ENCODE peak calls at places on chromosomes 11 and 22, in five cellular contexts. H is astrocyte of the cerebellum, G is neural crest cell, R is OCI-LY7, L is ovary. Q is an unnamed sample.

GRCh38 chr11:45285931-45286632 is at the start of gene SYT13:
- DNase-seq in H (no peak), G (peak), R (no peak), L (no peak), Q (no peak)

GRCh38 chr11:33936745-33937612 is 45.1 kb upstream of the LMO2 start:
- DNase-seq in H (peak), G (no peak), R (no peak), L (no peak), Q (no peak)

GRCh38 chr22:24723111-24723510 is 51.4 kb downstream of the PIWIL3 start:
- DNase-seq in H (no peak), G (no peak), R (no peak), L (no peak), Q (no peak)

GRCh38 chr22:36658900-36659299 is 44.7 kb downstream of the CACNG2 start:
- DNase-seq in H (peak), G (no peak), R (no peak), L (no peak), Q (no peak)

GRCh38 chr11:40746282-40746681 is 713.2 kb downstream of the LRRC4C start:
- DNase-seq in H (no peak), G (no peak), R (no peak), L (no peak), Q (no peak)

GRCh38 chr22:17161991-17162390 is 2.9 kb upstream of the HDHD5 start:
- DNase-seq in H (no peak), G (no peak), R (no peak), L (no peak), Q (no peak)

GRCh38 chr11:45933131-45933821 is 10.8 kb downstream of the LARGE2 start:
- DNase-seq in H (peak), G (no peak), R (peak), L (peak), Q (no peak)

GRCh38 chr11:96235725-96236124 is 107.3 kb downstream of the MAML2 start:
- DNase-seq in H (no peak), G (no peak), R (no peak), L (no peak), Q (no peak)

GRCh38 chr11:118401880-118402590 is 629 bp downstream of the ATP5MG start:
- DNase-seq in H (peak), G (no peak), R (no peak), L (no peak), Q (peak)

GRCh38 chr11:71212871-71213559 is 39.4 kb downstream of the SHANK2 start:
- DNase-seq in H (no peak), G (no peak), R (no peak), L (no peak), Q (no peak)

GRCh38 chr22:37768273-37768672 is 39.5 kb upstream of the GCAT start:
- DNase-seq in H (no peak), G (no peak), R (no peak), L (no peak), Q (no peak)
- TF ChIP-seq CTCF in H (peak), G (peak), R (peak), L (no peak), Q (peak)

DNA sequence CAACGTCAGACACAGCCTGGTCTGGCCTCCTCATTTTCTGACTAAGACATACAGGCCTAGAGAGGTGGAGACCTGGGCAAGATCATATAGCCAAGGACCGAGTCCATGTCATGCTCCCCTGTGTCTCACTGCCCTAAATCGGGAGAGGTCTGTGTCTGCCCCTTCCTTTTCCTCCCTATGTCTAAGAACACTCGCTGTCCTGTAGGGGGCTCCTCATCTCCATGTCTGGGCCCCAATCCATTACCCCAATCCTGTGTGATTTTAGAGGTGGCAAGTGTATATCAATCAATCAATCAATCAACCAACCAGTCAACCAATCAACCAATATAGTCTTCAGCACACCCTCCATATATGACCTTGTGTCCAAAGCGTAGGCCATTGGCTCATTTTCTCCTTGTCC is 125.7 kb downstream of the KIRREL3 start:
- DNase-seq in H (no peak), G (no peak), R (peak), L (no peak), Q (no peak)
- TF ChIP-seq CTCF in H (peak), G (no peak), R (peak), L (no peak), Q (peak)

GRCh38 chr22:27692243-27692642 is 109.3 kb downstream of the MN1 start:
- DNase-seq in H (no peak), G (no peak), R (no peak), L (no peak), Q (no peak)
- TF ChIP-seq CTCF in H (peak), G (no peak), R (no peak), L (no peak), Q (no peak)

DNA sequence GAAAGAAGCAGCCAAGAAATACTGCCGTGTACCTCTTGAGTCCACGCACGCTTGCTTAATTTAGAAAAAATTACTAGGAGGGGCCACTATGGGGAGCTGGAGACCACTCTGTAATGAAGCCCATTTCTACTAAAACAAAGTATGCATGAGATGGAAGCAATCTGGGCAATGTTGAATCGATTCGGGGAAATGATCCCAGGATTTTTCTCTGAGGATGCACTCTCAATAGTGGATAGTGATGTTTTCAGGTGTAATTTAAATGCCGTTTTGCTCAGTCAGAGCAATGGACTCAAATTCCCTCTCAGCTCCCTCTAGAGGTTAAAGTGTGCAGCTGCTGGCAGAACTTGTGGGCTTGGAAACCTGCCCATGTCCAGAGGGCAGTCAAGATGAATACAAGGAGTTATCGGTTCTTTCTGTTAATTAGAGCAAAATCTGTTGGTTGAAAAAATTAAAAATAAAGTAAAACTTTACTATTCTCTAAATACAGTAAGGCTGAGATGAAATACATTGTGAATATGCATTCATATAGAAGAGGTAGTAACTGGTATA is 64.1 kb downstream of the ME3 start:
- DNase-seq in H (peak), G (peak), R (peak), L (peak), Q (peak)
- TF ChIP-seq CTCF in H (peak), G (peak), R (peak), L (peak), Q (peak)

DNA sequence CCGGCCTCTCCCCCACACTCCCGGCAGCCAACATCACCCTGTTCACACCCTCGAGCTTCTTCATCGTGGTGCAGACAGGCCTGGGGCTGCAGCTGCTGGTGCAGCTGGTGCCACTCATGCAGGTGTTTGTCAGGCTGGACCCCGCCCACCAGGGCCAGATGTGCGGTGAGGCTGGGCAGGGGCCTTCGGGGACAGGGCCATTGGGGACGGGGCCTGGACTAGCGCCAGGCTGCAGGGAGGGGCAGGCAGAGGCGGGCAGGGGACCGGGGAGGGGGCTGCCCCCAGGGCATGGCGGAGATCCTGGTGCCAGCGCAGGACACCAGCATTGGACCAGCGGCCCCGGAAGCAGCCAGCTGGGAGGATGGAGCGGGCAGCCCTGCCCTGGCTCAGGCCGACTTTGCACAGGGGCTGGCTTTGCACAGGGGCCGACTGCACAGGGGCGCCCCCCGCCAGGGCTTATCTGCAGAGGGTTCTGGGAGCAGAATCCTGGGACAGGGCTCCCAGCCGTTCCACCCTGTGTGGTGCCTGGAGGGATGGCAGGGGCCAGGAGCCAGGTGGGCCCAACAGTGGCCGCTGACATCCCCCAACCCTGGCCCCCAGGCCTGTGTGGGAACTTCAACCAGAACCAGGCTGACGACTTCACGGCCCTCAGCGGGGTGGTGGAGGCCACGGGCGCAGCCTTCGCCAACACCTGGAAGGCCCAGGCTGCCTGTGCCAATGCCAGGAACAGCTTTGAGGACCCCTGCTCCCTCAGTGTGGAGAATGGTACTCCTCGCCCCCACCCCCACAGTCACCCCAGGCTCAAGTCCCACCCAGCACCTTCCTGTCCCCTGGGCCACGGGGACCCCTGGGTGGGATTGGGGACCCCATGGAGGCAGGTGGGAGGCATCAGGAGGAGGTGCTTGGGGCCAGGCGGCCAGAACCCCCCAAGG is 8.8 kb downstream of the MUC5B start:
- DNase-seq in H (no peak), G (no peak), R (no peak), L (no peak), Q (no peak)
- TF ChIP-seq CTCF in H (no peak), G (no peak), R (no peak), L (no peak), Q (no peak)

DNA sequence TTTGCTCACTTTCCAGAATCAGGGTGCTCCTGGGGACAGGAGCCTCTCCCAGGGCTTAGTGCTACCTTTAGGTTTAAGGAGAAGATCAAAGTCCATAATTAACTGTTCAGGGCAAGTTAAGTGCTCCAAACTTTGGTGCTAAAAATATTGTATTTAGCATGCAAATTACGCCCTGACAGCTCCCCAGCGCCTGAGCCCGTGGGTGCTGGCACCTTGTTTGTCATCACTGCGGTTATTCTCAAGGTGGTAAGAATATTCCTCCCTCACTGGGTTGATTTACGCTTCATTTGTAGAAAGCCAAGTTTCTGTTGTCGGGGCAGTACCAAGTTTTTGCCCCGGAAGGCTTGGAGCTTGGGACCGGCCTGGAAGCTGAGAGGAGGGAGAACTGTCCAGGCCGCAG is 21.3 kb downstream of the ANKK1 start:
- DNase-seq in H (no peak), G (no peak), R (no peak), L (no peak), Q (no peak)
- TF ChIP-seq CTCF in H (no peak), G (no peak), R (no peak), L (no peak), Q (no peak)

GRCh38 chr22:31244943-31245451 is 32.9 kb downstream of the LIMK2 start:
- DNase-seq in H (no peak), G (no peak), R (no peak), L (no peak), Q (no peak)

GRCh38 chr22:31241936-31242335 is 29.8 kb downstream of the LIMK2 start:
- DNase-seq in H (no peak), G (no peak), R (no peak), L (no peak), Q (no peak)

GRCh38 chr22:31244044-31244942 is 32.2 kb downstream of the LIMK2 start:
- DNase-seq in H (peak), G (no peak), R (no peak), L (no peak), Q (peak)

GRCh38 chr22:31241200-31241599 is 29.1 kb downstream of the LIMK2 start:
- DNase-seq in H (no peak), G (no peak), R (no peak), L (no peak), Q (no peak)

DNA sequence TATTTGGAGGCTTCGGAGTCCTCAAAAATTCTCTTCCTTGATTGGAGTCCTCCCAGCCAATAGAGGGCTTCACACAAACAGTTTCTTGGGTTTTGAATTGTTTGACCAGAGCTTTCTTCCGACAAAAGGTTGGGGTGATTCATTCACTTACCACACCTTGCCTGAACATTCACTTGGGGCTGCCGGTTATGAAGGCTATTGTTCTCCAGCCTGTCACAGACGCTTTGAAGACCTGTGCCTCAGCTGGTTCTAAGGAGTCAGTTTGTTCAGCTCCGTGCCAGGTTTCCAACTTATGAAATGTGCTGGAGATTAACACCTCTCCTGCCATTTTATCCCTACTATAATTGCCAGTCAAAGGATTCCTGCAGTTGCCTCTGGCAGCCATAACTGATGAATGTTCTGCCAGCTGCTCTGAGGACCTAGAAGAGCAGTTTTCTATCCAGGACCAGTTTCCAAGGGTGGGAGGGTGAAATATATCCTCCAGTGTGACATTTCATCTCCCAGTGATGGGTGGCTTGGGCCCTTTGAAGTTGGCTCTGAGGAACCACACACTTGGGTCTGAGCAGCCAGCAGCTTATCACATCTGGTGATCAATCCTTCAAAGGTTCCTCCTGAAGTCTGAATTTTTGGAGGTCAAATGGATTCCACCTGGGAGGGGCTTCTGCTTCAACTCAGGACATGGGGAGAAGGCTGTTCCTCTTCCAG is 31.4 kb downstream of the LIMK2 start:
- DNase-seq in H (no peak), G (no peak), R (no peak), L (no peak), Q (no peak)
- TF ChIP-seq CTCF in H (no peak), G (no peak), R (no peak), L (no peak), Q (no peak)

DNA sequence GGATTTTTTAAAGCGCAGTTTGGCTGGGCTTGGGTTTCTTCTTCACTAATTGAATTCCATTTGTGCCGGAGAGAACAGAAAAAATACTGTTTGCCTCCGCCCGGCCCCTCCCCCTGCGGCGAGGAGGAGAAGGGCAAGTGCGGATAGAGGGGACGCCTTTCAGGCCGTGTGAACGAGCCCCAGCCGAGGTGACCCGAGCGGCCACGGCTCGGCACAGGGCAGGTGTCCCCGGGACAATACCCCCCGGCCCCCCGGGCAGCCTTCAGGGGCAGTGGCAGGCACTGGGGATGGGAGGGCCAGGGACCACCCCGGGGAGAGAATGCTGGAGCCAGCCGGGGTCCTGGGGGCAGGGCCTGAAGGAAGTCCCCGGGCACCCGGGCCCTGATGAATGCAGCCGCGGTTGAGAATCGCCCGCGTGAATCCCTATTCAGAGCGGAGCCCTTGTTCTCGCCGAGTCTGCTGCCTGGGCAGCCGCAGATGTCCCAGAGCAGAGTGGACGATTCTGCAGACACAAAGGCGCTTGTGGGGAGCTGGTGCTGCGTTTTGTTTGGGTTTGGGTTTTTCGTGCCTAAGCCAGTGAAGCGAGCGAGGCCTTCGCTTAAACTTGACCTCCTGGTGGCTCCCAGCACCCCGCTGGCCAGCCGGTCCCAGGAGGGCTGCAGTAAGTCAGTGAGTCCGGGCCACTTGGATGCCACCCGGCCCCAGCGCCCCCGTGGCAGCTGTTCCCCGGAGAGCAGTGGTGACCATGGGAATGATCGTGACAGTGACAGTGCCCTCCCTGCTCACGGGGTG is 96.0 kb downstream of the WNT7B start:
- DNase-seq in H (no peak), G (peak), R (no peak), L (no peak), Q (no peak)
- TF ChIP-seq CTCF in H (no peak), G (no peak), R (no peak), L (no peak), Q (no peak)